ENCODE peak calls at places on chromosomes 11 and 22, in ten cellular contexts. H is adipocyte, I is AG10803, W is mesenchymal stem cell, M is astrocyte of the spinal cord, D is astrocyte of the cerebellum, A is gastrocnemius medialis, G is cardiac fibroblast, N is right atrium auricular region, Z is cardiac muscle cell. J is an unnamed sample.
A peak's percentile ranks its signal among the peaks of the same experiment; 100 is the strongest.

GRCh38 chr11:36566407-36567053 is 1.3 kb upstream of the RAG1 start:
- DNase-seq in M (no peak), D (no peak), W (no peak), G (no peak), I (no peak), A (no peak), N (no peak), Z (no peak), H (no peak), J (no peak)

GRCh38 chr11:11250470-11250869 is 102.6 kb downstream of the CSNK2A3 start:
- DNase-seq in W (peak; percentile 37), M (no peak), D (no peak), A (no peak), I (peak; percentile 7), Z (no peak), H (peak; percentile 19), N (no peak), G (no peak), J (no peak)

GRCh38 chr11:96229354-96229973 is 113.5 kb downstream of the MAML2 start:
- DNase-seq in M (no peak), H (no peak), N (no peak), W (no peak), D (no peak), G (no peak), I (no peak), Z (no peak), A (no peak), J (no peak)

GRCh38 chr22:44870021-44870420 is 117.6 kb downstream of the ARHGAP8 start:
- DNase-seq in W (no peak), Z (peak; percentile 38), M (no peak), I (peak; percentile 18), H (peak; percentile 41), A (no peak), D (no peak), N (no peak), G (peak; percentile 13), J (peak; percentile 27)

GRCh38 chr22:22810018-22810427 is 77.6 kb upstream of the IGLL5 start:
- DNase-seq in N (no peak), W (no peak), I (peak; percentile 34), Z (no peak), A (no peak), D (no peak), G (peak; percentile 59), H (peak; percentile 32), M (no peak), J (no peak)

GRCh38 chr22:36194971-36195370 is 6.6 kb downstream of the APOL4 start:
- DNase-seq in G (peak; percentile 87), Z (peak; percentile 75), H (peak; percentile 80), A (peak; percentile 53), M (peak; percentile 70), I (peak; percentile 73), D (peak; percentile 45), W (peak; percentile 80), N (peak; percentile 83), J (peak; percentile 78)

GRCh38 chr11:117833401-117833891 is 8.9 kb upstream of the FXYD2 start:
- DNase-seq in H (no peak), W (no peak), A (peak; percentile 96), I (no peak), N (no peak), D (no peak), G (no peak), Z (no peak), M (no peak), J (no peak)

GRCh38 chr11:11057472-11057854 is 199.6 kb upstream of the ZBED5 start:
- DNase-seq in W (no peak), G (no peak), N (no peak), H (no peak), Z (no peak), D (no peak), A (no peak), I (no peak), M (no peak), J (no peak)

GRCh38 chr22:17172172-17172833 is 13.2 kb upstream of the HDHD5 start:
- DNase-seq in Z (peak; percentile 64), M (no peak), A (peak; percentile 55), H (no peak), I (no peak), D (no peak), G (no peak), N (peak; percentile 62), W (no peak), J (no peak)

GRCh38 chr11:33214187-33214586 is 43.0 kb upstream of the HIPK3 start:
- DNase-seq in D (no peak), M (peak; percentile 14), I (peak; percentile 28), A (no peak), N (no peak), H (no peak), W (no peak), Z (no peak), G (peak; percentile 28), J (peak; percentile 17)

GRCh38 chr11:100235085-100235484 is 452.0 kb upstream of the ARHGAP42 start:
- DNase-seq in G (no peak), A (no peak), W (no peak), H (no peak), D (no peak), M (no peak), Z (no peak), I (no peak), N (no peak), J (no peak)

DNA sequence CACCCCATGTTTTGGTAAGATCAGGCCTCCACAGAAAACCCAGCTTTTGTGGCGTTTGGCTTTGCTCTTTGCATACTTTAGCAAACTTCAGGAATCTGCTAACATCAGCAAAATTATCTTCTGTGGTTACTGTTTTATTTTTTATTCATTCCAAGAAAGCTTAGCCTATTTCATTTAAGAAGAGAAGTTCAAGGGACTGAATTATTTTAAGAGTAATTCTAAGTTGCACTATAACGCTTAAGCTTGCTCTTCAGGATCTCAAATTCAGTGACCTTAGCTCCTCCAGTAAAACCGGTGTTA is 1.1 kb downstream of the JHY start:
- DNase-seq in H (no peak), W (no peak), I (no peak), N (no peak), G (no peak), M (peak; percentile 89), A (no peak), D (peak; percentile 94), Z (no peak), J (no peak)
- H3K4me3 ChIP-seq in H (peak overlapping the region; percentile 86), W (no peak overlapping the region), I (peak overlapping the region; percentile 72), N (peak overlapping the region; percentile 64), G (peak overlapping the region; percentile 65), M (peak overlapping the region; percentile 61), A (peak overlapping the region; percentile 61), D (peak overlapping the region; percentile 59), Z (peak overlapping the region; percentile 50), J (peak overlapping the region; percentile 57)

GRCh38 chr11:3224730-3225098 is 6.1 kb upstream of the MRGPRG start:
- DNase-seq in D (no peak), I (no peak), M (no peak), H (no peak), G (no peak), A (no peak), N (no peak), W (no peak), Z (no peak), J (no peak)

GRCh38 chr11:3222003-3222855 is 3.6 kb upstream of the MRGPRG start:
- DNase-seq in H (no peak), I (no peak), G (no peak), N (no peak), M (no peak), Z (no peak), W (no peak), D (no peak), A (no peak), J (no peak)

GRCh38 chr11:3221408-3222002 is 2.9 kb upstream of the MRGPRG start:
- DNase-seq in D (no peak), N (no peak), W (no peak), A (no peak), G (no peak), I (no peak), Z (no peak), H (no peak), M (no peak), J (no peak)

GRCh38 chr11:3223932-3224729 is 5.5 kb upstream of the MRGPRG start:
- DNase-seq in G (no peak), A (no peak), I (no peak), W (no peak), H (no peak), M (no peak), D (no peak), N (no peak), Z (no peak), J (no peak)

GRCh38 chr11:3222941-3223905 is 4.6 kb upstream of the MRGPRG start:
- DNase-seq in H (no peak), D (no peak), Z (no peak), G (no peak), N (no peak), W (no peak), A (no peak), M (no peak), I (no peak), J (no peak)
- H3K4me3 ChIP-seq in H (no peak overlapping the region), D (no peak overlapping the region), Z (no peak overlapping the region), G (no peak overlapping the region), N (no peak overlapping the region), W (no peak overlapping the region), A (no peak overlapping the region), M (no peak overlapping the region), I (no peak overlapping the region), J (no peak overlapping the region)

DNA sequence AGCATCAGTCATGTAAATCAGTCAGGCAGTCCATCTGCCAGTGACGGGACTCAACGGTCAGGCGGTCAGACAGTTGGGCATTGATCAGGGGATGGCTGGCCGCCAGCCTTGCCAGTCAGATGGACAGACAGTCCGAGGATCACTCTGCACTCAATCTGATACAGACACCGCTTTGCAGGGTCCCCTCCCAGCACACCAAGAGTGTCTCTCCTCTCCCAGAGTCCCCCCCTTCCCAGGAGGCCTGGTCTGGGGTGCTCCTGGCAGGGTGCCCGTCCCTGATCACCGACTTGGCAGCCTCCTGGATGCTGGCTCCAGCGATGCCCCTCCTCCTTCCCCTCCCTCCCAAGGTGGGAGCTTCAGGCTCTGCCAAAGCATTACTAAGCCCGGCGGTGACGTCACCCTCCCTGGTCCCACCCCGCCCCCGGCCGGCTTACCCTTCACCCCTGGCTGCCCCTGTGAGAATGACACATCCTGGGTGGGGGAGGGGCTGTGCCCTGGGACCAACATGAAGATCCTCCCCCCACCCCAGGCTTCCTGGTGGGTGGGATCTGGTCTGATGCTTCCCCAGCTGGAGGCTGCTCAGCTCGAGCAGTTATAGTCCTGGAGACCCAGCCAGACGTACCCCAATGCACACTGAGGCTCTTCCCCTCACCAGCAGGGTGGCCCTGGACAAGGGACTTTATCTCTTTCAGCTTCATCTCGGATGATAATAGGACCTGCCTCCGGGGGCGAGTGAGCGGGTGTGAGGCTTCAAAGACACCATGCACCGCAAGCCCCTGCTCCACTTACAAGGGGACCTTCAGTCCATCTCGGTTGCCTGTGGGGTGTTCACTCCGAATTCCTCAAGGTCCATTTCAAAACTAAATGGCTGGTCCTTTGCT is 69.2 kb downstream of the CD82 start:
- DNase-seq in D (peak; percentile 19), G (peak; percentile 71), A (peak; percentile 26), H (peak; percentile 32), Z (peak; percentile 54), N (peak; percentile 87), W (peak; percentile 51), M (peak; percentile 68), I (peak; percentile 30), J (peak; percentile 86)
- H3K4me3 ChIP-seq in D (no peak overlapping the region), G (no peak overlapping the region), A (no peak overlapping the region), H (no peak overlapping the region), Z (no peak overlapping the region), N (no peak overlapping the region), W (no peak overlapping the region), M (no peak overlapping the region), I (no peak overlapping the region), J (no peak overlapping the region)

DNA sequence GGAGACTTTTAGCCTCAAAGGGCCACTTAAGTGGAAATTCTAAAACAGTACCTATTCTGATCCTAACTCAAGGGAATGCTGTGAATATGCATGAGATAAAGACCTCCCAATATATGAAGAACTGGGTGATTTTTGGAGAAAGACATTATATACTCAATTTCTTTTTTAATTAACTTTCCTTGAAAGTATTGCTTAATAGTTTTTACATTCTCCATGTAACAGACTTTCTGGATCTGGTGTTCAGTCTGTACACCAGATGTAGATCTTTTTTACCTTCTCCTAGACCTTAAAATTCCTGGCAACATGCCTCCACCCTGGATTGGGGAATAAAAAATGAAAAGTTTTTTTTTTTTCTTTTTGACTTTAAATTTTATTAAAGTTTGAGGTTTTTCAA is 777 bp downstream of the NNMT start:
- DNase-seq in N (no peak), D (no peak), A (no peak), G (no peak), M (no peak), I (no peak), Z (no peak), H (no peak), W (no peak), J (no peak)
- H3K4me3 ChIP-seq in N (peak overlapping the region; percentile 41), D (peak overlapping the region; percentile 69), A (peak overlapping the region; percentile 55), G (peak overlapping the region; percentile 69), M (peak overlapping the region; percentile 80), I (peak overlapping the region; percentile 81), Z (no peak overlapping the region), H (peak overlapping the region; percentile 82), W (peak overlapping the region; percentile 44), J (peak overlapping the region; percentile 82)